ENCODE peak calls at places on chromosomes 5 and 9, in eight cellular contexts. One of them, this sample, is unnamed.
A peak's percentile ranks its signal among the peaks of the same experiment; 100 is the strongest.

GRCh38 chr5:123180178-123180577 is 91.1 kb downstream of the PRDM6 start:
- DNase-seq in upper lobe of left lung: peak; percentile 8
- DNase-seq in body of pancreas: no peak
- DNase-seq in lower leg skin: no peak
- DNase-seq in stomach: no peak
- DNase-seq in testis: no peak
- DNase-seq in uterus: no peak
- DNase-seq in A549: no peak
- DNase-seq in this sample: peak; percentile 81

GRCh38 chr9:127862075-127863011 is 7.9 kb upstream of the ENG start:
- DNase-seq in upper lobe of left lung: peak; percentile 86
- DNase-seq in body of pancreas: peak; percentile 48
- DNase-seq in lower leg skin: peak; percentile 93
- DNase-seq in stomach: peak; percentile 57
- DNase-seq in testis: peak; percentile 86
- DNase-seq in uterus: peak; percentile 51
- DNase-seq in A549: no peak
- DNase-seq in this sample: peak; percentile 79

GRCh38 chr5:150675044-150675443 is 14.0 kb downstream of the MYOZ3 start:
- DNase-seq in upper lobe of left lung: no peak
- DNase-seq in body of pancreas: no peak
- DNase-seq in lower leg skin: peak; percentile 21
- DNase-seq in stomach: no peak
- DNase-seq in testis: no peak
- DNase-seq in uterus: no peak
- DNase-seq in A549: no peak
- DNase-seq in this sample: no peak

GRCh38 chr5:176778921-176779465 is 31.4 kb upstream of the UNC5A start:
- DNase-seq in upper lobe of left lung: no peak
- DNase-seq in body of pancreas: no peak
- DNase-seq in lower leg skin: peak; percentile 54
- DNase-seq in stomach: no peak
- DNase-seq in testis: no peak
- DNase-seq in uterus: no peak
- DNase-seq in A549: no peak
- DNase-seq in this sample: peak; percentile 12

GRCh38 chr9:129451089-129451656 is 169.7 kb downstream of the C9orf50 start:
- DNase-seq in upper lobe of left lung: no peak
- DNase-seq in body of pancreas: no peak
- DNase-seq in lower leg skin: no peak
- DNase-seq in stomach: no peak
- DNase-seq in testis: peak; percentile 86
- DNase-seq in uterus: peak; percentile 48
- DNase-seq in A549: no peak
- DNase-seq in this sample: no peak

GRCh38 chr9:133960568-133961129 is 31.5 kb downstream of the VAV2 start:
- DNase-seq in upper lobe of left lung: peak; percentile 78
- DNase-seq in body of pancreas: peak; percentile 65
- DNase-seq in lower leg skin: no peak
- DNase-seq in stomach: peak; percentile 50
- DNase-seq in testis: peak; percentile 68
- DNase-seq in uterus: no peak
- DNase-seq in A549: no peak
- DNase-seq in this sample: no peak

GRCh38 chr9:115513148-115513547 is 395.2 kb upstream of the TNC start:
- DNase-seq in upper lobe of left lung: no peak
- DNase-seq in body of pancreas: no peak
- DNase-seq in lower leg skin: no peak
- DNase-seq in stomach: no peak
- DNase-seq in testis: no peak
- DNase-seq in uterus: no peak
- DNase-seq in A549: no peak
- DNase-seq in this sample: no peak

GRCh38 chr9:6277417-6277816 is 50.8 kb upstream of the TPD52L3 start:
- DNase-seq in upper lobe of left lung: no peak
- DNase-seq in body of pancreas: no peak
- DNase-seq in lower leg skin: no peak
- DNase-seq in stomach: no peak
- DNase-seq in testis: no peak
- DNase-seq in uterus: no peak
- DNase-seq in A549: no peak
- DNase-seq in this sample: no peak

GRCh38 chr9:77743381-77743780 is 95.3 kb upstream of the GNA14 start:
- DNase-seq in upper lobe of left lung: no peak
- DNase-seq in body of pancreas: no peak
- DNase-seq in lower leg skin: no peak
- DNase-seq in stomach: no peak
- DNase-seq in testis: no peak
- DNase-seq in uterus: no peak
- DNase-seq in A549: no peak
- DNase-seq in this sample: no peak

GRCh38 chr9:133527444-133527920 is 2.7 kb upstream of the MYMK start:
- DNase-seq in upper lobe of left lung: peak; percentile 90
- DNase-seq in body of pancreas: peak; percentile 54
- DNase-seq in lower leg skin: no peak
- DNase-seq in stomach: no peak
- DNase-seq in testis: peak; percentile 61
- DNase-seq in uterus: peak; percentile 74
- DNase-seq in A549: no peak
- DNase-seq in this sample: peak; percentile 77

GRCh38 chr9:86788456-86788855 is 158.8 kb downstream of the GAS1 start:
- DNase-seq in upper lobe of left lung: no peak
- DNase-seq in body of pancreas: no peak
- DNase-seq in lower leg skin: peak; percentile 31
- DNase-seq in stomach: no peak
- DNase-seq in testis: no peak
- DNase-seq in uterus: no peak
- DNase-seq in A549: no peak
- DNase-seq in this sample: no peak

GRCh38 chr9:99998266-99998665 is 91.8 kb downstream of the STX17 start:
- DNase-seq in upper lobe of left lung: peak; percentile 68
- DNase-seq in body of pancreas: no peak
- DNase-seq in lower leg skin: no peak
- DNase-seq in stomach: no peak
- DNase-seq in testis: peak; percentile 19
- DNase-seq in uterus: no peak
- DNase-seq in A549: no peak
- DNase-seq in this sample: no peak

GRCh38 chr9:132369421-132369820 is 14.6 kb upstream of the SETX start:
- DNase-seq in upper lobe of left lung: no peak
- DNase-seq in body of pancreas: no peak
- DNase-seq in lower leg skin: no peak
- DNase-seq in stomach: no peak
- DNase-seq in testis: no peak
- DNase-seq in uterus: no peak
- DNase-seq in A549: no peak
- DNase-seq in this sample: no peak

GRCh38 chr5:132526290-132526973 is 16.9 kb downstream of the IL5 start:
- DNase-seq in upper lobe of left lung: no peak
- DNase-seq in body of pancreas: peak; percentile 49
- DNase-seq in lower leg skin: no peak
- DNase-seq in stomach: peak; percentile 53
- DNase-seq in testis: peak; percentile 42
- DNase-seq in uterus: no peak
- DNase-seq in A549: peak; percentile 69
- DNase-seq in this sample: no peak

GRCh38 chr5:176614805-176615478 is 5.0 kb upstream of the GPRIN1 start:
- DNase-seq in upper lobe of left lung: no peak
- DNase-seq in body of pancreas: no peak
- DNase-seq in lower leg skin: no peak
- DNase-seq in stomach: no peak
- DNase-seq in testis: no peak
- DNase-seq in uterus: no peak
- DNase-seq in A549: peak; percentile 58
- DNase-seq in this sample: no peak

GRCh38 chr9:135647897-135648296 is 8.6 kb upstream of the GLT6D1 start:
- DNase-seq in upper lobe of left lung: no peak
- DNase-seq in body of pancreas: no peak
- DNase-seq in lower leg skin: peak; percentile 14
- DNase-seq in stomach: no peak
- DNase-seq in testis: peak; percentile 23
- DNase-seq in uterus: no peak
- DNase-seq in A549: no peak
- DNase-seq in this sample: no peak

GRCh38 chr5:164203581-164204225 is 698.3 kb downstream of the MAT2B start:
- DNase-seq in upper lobe of left lung: no peak
- DNase-seq in body of pancreas: no peak
- DNase-seq in lower leg skin: no peak
- DNase-seq in stomach: no peak
- DNase-seq in testis: no peak
- DNase-seq in uterus: no peak
- DNase-seq in A549: no peak
- DNase-seq in this sample: no peak

GRCh38 chr9:571066-571465 is 270.4 kb upstream of the DMRT1 start:
- DNase-seq in upper lobe of left lung: no peak
- DNase-seq in body of pancreas: peak; percentile 38
- DNase-seq in lower leg skin: no peak
- DNase-seq in stomach: no peak
- DNase-seq in testis: peak; percentile 35
- DNase-seq in uterus: no peak
- DNase-seq in A549: no peak
- DNase-seq in this sample: no peak

GRCh38 chr5:142325677-142326479 is 1.1 kb upstream of the SPRY4 start:
- DNase-seq in upper lobe of left lung: peak; percentile 86
- DNase-seq in body of pancreas: peak; percentile 68
- DNase-seq in lower leg skin: peak; percentile 90
- DNase-seq in stomach: peak; percentile 44
- DNase-seq in testis: peak; percentile 25
- DNase-seq in uterus: peak; percentile 53
- DNase-seq in A549: peak; percentile 90
- DNase-seq in this sample: no peak

GRCh38 chr5:142326480-142326938 is 1.7 kb upstream of the SPRY4 start:
- DNase-seq in upper lobe of left lung: no peak
- DNase-seq in body of pancreas: no peak
- DNase-seq in lower leg skin: no peak
- DNase-seq in stomach: no peak
- DNase-seq in testis: no peak
- DNase-seq in uterus: no peak
- DNase-seq in A549: no peak
- DNase-seq in this sample: no peak

GRCh38 chr5:142324377-142324870 is 397 bp downstream of the SPRY4 start:
- DNase-seq in upper lobe of left lung: peak; percentile 89
- DNase-seq in body of pancreas: peak; percentile 40
- DNase-seq in lower leg skin: no peak
- DNase-seq in stomach: no peak
- DNase-seq in testis: no peak
- DNase-seq in uterus: no peak
- DNase-seq in A549: peak; percentile 60
- DNase-seq in this sample: no peak

GRCh38 chr5:142323480-142324376 is 1.1 kb downstream of the SPRY4 start:
- DNase-seq in upper lobe of left lung: peak; percentile 75
- DNase-seq in body of pancreas: no peak
- DNase-seq in lower leg skin: peak; percentile 88
- DNase-seq in stomach: peak; percentile 44
- DNase-seq in testis: no peak
- DNase-seq in uterus: peak; percentile 37
- DNase-seq in A549: peak; percentile 15
- DNase-seq in this sample: peak; percentile 64

GRCh38 chr5:142324871-142325676 is at the start of gene SPRY4:
- DNase-seq in upper lobe of left lung: peak; percentile 93
- DNase-seq in body of pancreas: peak; percentile 88
- DNase-seq in lower leg skin: peak; percentile 98
- DNase-seq in stomach: peak; percentile 89
- DNase-seq in testis: peak; percentile 94
- DNase-seq in uterus: peak; percentile 94
- DNase-seq in A549: peak; percentile 93
- DNase-seq in this sample: peak; percentile 95
- TF ChIP-seq POLR2A in upper lobe of left lung: peak; percentile 62
- TF ChIP-seq POLR2A in body of pancreas: peak; percentile 55
- TF ChIP-seq POLR2A in lower leg skin: no peak
- TF ChIP-seq POLR2A in stomach: no peak
- TF ChIP-seq POLR2A in testis: no peak
- TF ChIP-seq POLR2A in uterus: peak; percentile 85
- TF ChIP-seq POLR2A in A549: peak; percentile 98
- TF ChIP-seq POLR2A in this sample: peak; percentile 94

GRCh38 chr5:134128648-134128995 is 14.1 kb downstream of the TCF7 start:
- DNase-seq in upper lobe of left lung: no peak
- DNase-seq in body of pancreas: no peak
- DNase-seq in lower leg skin: no peak
- DNase-seq in stomach: no peak
- DNase-seq in testis: no peak
- DNase-seq in uterus: no peak
- DNase-seq in A549: no peak
- DNase-seq in this sample: no peak
- TF ChIP-seq POLR2A in upper lobe of left lung: no peak
- TF ChIP-seq POLR2A in body of pancreas: no peak
- TF ChIP-seq POLR2A in lower leg skin: no peak
- TF ChIP-seq POLR2A in stomach: no peak
- TF ChIP-seq POLR2A in testis: no peak
- TF ChIP-seq POLR2A in uterus: no peak
- TF ChIP-seq POLR2A in A549: no peak
- TF ChIP-seq POLR2A in this sample: no peak

GRCh38 chr5:31130682-31131081 is 62.8 kb upstream of the CDH6 start:
- DNase-seq in upper lobe of left lung: no peak
- DNase-seq in body of pancreas: no peak
- DNase-seq in lower leg skin: no peak
- DNase-seq in stomach: no peak
- DNase-seq in testis: no peak
- DNase-seq in uterus: no peak
- DNase-seq in A549: no peak
- DNase-seq in this sample: no peak
- TF ChIP-seq POLR2A in upper lobe of left lung: no peak
- TF ChIP-seq POLR2A in body of pancreas: no peak
- TF ChIP-seq POLR2A in lower leg skin: no peak
- TF ChIP-seq POLR2A in stomach: no peak
- TF ChIP-seq POLR2A in testis: no peak
- TF ChIP-seq POLR2A in uterus: no peak
- TF ChIP-seq POLR2A in A549: no peak
- TF ChIP-seq POLR2A in this sample: no peak

DNA sequence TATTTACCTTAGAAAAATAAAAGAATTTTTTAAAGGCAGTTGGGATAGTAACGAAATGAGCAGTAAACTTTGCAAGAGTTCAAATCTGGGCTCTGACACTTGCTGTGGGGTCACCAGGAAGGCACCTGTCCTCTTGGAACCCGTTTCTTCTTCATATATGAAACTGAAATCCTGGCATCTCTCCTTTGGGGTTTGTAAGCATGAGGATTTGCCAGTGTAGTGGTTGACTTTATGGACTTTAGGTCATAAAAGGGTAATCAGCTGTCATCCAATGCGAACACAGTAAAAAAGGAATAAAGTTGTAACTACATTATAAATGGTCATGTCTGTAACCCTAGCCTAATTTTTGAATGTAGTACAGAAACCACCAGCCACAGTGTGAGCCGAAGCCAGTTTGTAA is 1.3 kb downstream of the RAB14 start:
- DNase-seq in upper lobe of left lung: no peak
- DNase-seq in body of pancreas: no peak
- DNase-seq in lower leg skin: no peak
- DNase-seq in stomach: no peak
- DNase-seq in testis: no peak
- DNase-seq in uterus: no peak
- DNase-seq in A549: no peak
- DNase-seq in this sample: no peak
- TF ChIP-seq POLR2A in upper lobe of left lung: no peak
- TF ChIP-seq POLR2A in body of pancreas: no peak
- TF ChIP-seq POLR2A in lower leg skin: no peak
- TF ChIP-seq POLR2A in stomach: no peak
- TF ChIP-seq POLR2A in testis: no peak
- TF ChIP-seq POLR2A in uterus: no peak
- TF ChIP-seq POLR2A in A549: no peak
- TF ChIP-seq POLR2A in this sample: no peak

GRCh38 chr5:56663523-56663922 is 151.8 kb upstream of the MAP3K1 start:
- DNase-seq in upper lobe of left lung: no peak
- DNase-seq in body of pancreas: no peak
- DNase-seq in lower leg skin: no peak
- DNase-seq in stomach: no peak
- DNase-seq in testis: no peak
- DNase-seq in uterus: no peak
- DNase-seq in A549: no peak
- DNase-seq in this sample: no peak
- TF ChIP-seq POLR2A in upper lobe of left lung: no peak
- TF ChIP-seq POLR2A in body of pancreas: no peak
- TF ChIP-seq POLR2A in lower leg skin: no peak
- TF ChIP-seq POLR2A in stomach: no peak
- TF ChIP-seq POLR2A in testis: no peak
- TF ChIP-seq POLR2A in uterus: no peak
- TF ChIP-seq POLR2A in A549: no peak
- TF ChIP-seq POLR2A in this sample: no peak

This sample was measured in right lobe of liver.